ENCODE peak calls at places on chromosomes 5 and 9, in five cellular contexts. S is esophagus squamous epithelium, B is A549, Q is breast epithelium, A is transverse colon. X is an unnamed sample. For H3K4me1, the result is how much of the 10 kb centered on the place peaks cover.

GRCh38 chr9:90659626-90660364 is 17.2 kb upstream of the DIRAS2 start:
- DNase-seq in S (no peak), B (no peak), Q (no peak), A (no peak), X (no peak)

GRCh38 chr9:98191615-98192502 is 578 bp downstream of the CORO2A start:
- DNase-seq in S (no peak), B (no peak), Q (no peak), A (peak), X (no peak)

GRCh38 chr5:74408150-74409043 is 232.1 kb downstream of the ENC1 start:
- DNase-seq in S (no peak), B (peak), Q (no peak), A (no peak), X (no peak)

GRCh38 chr5:133977161-133977787 is 8.8 kb upstream of the C5orf15 start:
- DNase-seq in S (no peak), B (no peak), Q (no peak), A (no peak), X (no peak)

GRCh38 chr5:149298857-149299404 is 27.3 kb downstream of the AFAP1L1 start:
- DNase-seq in S (no peak), B (no peak), Q (no peak), A (no peak), X (no peak)

GRCh38 chr5:96439477-96440184 is 6.6 kb upstream of the PCSK1 start:
- DNase-seq in S (no peak), B (no peak), Q (no peak), A (no peak), X (no peak)

GRCh38 chr9:96383165-96383939 is at the start of gene SLC35D2:
- DNase-seq in S (no peak), B (peak), Q (peak), A (peak), X (no peak)

GRCh38 chr5:88045146-88045545 is 223.5 kb downstream of the TMEM161B start:
- DNase-seq in S (no peak), B (no peak), Q (no peak), A (no peak), X (no peak)

GRCh38 chr9:93774331-93775102 is 180.6 kb downstream of the BARX1 start:
- DNase-seq in S (no peak), B (no peak), Q (no peak), A (no peak), X (no peak)

GRCh38 chr9:80467632-80468031 is 895.9 kb downstream of the TLE4 start:
- DNase-seq in S (no peak), B (no peak), Q (no peak), A (no peak), X (no peak)

GRCh38 chr5:18745591-18745987 is 1111.3 kb downstream of the TAF11L14 start:
- DNase-seq in S (no peak), B (peak), Q (no peak), A (peak), X (no peak)

GRCh38 chr9:128091144-128091543 is 23.1 kb downstream of the SLC25A25 start:
- DNase-seq in S (no peak), B (no peak), Q (no peak), A (peak), X (no peak)

GRCh38 chr5:7261049-7261448 is 134.9 kb upstream of the ADCY2 start:
- DNase-seq in S (no peak), B (peak), Q (no peak), A (no peak), X (no peak)

GRCh38 chr5:126624534-126624933 is 23.8 kb downstream of the PHAX start:
- DNase-seq in S (no peak), B (peak), Q (no peak), A (no peak), X (no peak)

GRCh38 chr5:146213210-146213838 is 9.9 kb downstream of the RBM27 start:
- DNase-seq in S (no peak), B (no peak), Q (no peak), A (no peak), X (no peak)

GRCh38 chr5:91318727-91319126 is 64.4 kb downstream of the ARRDC3 start:
- DNase-seq in S (no peak), B (no peak), Q (no peak), A (no peak), X (no peak)

DNA sequence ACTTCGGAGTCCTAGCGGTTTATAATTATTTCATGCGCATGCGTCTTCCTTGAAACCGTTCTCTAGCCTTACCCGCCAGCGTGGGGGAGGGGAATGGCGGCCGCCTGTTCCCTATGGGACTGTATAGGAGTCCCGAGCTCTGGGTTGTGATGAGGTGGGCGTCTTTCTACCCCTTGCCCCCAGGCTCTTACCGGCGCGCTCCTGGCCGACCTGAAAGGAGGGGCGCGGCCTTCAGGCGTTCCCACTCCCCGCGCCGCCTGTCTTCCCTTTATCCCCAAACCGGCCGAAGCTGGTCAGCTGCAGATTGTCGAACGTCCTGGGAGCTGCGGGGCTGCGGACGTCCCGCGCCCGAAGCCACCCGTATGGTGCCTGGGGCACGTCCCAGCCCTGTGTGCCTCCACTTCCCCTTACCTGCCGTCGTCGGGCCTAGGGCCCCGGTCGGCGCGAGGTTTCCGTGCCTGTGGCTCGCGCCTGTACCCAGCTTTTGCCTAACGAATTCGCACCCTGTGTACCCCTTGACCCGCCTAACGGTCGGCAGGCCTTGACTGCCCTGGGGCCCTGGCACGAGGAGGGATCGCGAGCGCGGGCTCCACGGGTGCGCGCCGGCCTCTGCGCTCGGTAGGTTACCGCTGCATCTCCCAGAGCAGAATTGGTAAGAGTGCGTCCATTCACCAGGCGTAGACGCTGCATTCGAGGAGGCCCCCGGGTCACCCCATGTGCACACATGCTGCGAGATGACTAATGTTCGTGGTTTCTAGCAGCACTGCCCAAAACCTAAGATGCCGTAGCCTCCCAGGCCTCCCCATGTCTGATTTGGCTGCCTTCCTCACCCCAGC is 653 bp upstream of the HNRNPH1 start:
- DNase-seq in S (no peak), B (no peak), Q (no peak), A (peak), X (no peak)
- TF ChIP-seq POLR2A in S (no peak), B (peak), Q (no peak), A (no peak), X (no peak)

GRCh38 chr5:135385576-135385975 is 13.5 kb downstream of the MACROH2A1 start:
- DNase-seq in S (no peak), B (no peak), Q (no peak), A (no peak), X (no peak)

GRCh38 chr5:135386096-135386495 is 12.9 kb downstream of the MACROH2A1 start:
- DNase-seq in S (no peak), B (no peak), Q (no peak), A (no peak), X (peak)

GRCh38 chr5:135384898-135385297 is 14.1 kb downstream of the MACROH2A1 start:
- DNase-seq in S (no peak), B (no peak), Q (no peak), A (no peak), X (peak)

GRCh38 chr5:135382131-135382530 is 16.9 kb downstream of the MACROH2A1 start:
- DNase-seq in S (no peak), B (no peak), Q (no peak), A (no peak), X (no peak)

DNA sequence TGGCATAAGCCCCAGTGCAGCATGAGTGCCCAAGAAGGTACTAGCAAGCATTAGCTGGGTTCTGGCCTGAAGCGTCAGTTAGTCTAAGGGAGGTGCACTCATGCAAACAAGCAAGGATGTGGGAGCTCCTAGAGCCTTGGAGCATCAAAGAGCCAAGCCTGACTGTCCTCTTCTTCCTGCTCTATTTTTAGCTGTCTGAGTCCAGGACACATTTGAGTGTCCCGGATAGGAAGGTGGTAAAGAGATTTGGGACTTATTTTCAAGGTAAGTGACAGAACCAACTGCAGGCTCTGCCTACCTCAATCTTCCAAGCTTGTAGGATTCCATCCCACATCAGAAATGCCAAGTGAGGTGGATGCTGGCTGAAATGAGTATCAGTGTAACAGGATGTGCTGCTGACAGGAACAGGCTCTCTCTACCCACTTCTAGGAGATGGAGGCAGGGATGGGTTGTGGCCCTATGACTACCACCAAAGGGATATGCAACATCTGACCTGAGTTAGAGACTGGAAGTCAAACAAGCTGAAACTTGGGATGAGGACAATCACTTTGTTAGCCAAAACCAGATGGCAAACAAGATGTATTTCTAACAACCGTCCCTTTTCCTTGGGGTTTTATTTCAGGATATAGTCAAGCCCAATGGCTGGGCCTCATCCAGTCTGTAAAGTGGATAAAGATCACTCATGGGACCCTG is 15.1 kb downstream of the MACROH2A1 start:
- DNase-seq in S (no peak), B (no peak), Q (no peak), A (no peak), X (peak)
- H3K4me1 ChIP-seq in S (half or more), B (under half), Q (under half), A (under half), X (half or more)

GRCh38 chr5:111229126-111229525 is 4.9 kb downstream of the CAMK4 start:
- DNase-seq in S (no peak), B (no peak), Q (no peak), A (no peak), X (no peak)
- H3K4me3 ChIP-seq in S (no peak), B (no peak), Q (no peak), A (no peak), X (no peak)

DNA sequence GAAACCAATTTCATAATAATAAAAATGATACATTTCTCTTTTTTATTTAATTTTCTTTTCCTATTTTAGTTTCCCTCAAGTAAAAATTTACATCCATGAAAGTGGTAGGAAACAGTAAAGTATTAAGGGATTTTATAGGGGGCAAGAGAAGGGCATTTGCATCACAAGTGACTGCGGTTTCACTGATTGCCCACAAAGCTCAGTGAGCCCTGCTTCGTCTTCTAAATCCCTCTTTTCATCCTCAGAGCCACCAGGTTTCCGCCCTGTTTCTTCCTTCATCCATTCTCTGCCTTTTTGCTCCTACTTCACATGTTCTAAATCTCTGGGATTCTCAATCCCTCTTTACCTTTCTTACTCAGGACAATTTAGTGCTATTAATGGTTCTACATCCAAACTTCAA is 491.4 kb downstream of the LRRC70 start:
- DNase-seq in S (no peak), B (no peak), Q (no peak), A (no peak), X (no peak)
- TF ChIP-seq POLR2A in S (no peak), B (no peak), Q (no peak), A (no peak), X (no peak)